ENCODE peak calls at places on chromosomes 11 and 22, in seven cellular contexts. J, D, K, U, G, N and Z are unnamed samples.

GRCh38 chr11:77854838-77855237 is 33.9 kb downstream of the AAMDC start:
- DNase-seq in G (no peak), N (no peak), K (no peak), J (no peak), U (no peak), D (peak), Z (no peak)

GRCh38 chr11:15873501-15873900 is 482.8 kb downstream of the SOX6 start:
- DNase-seq in K (no peak), G (no peak), N (no peak), J (no peak), U (no peak), D (no peak), Z (no peak)

GRCh38 chr11:66335531-66336233 is 552 bp downstream of the RIN1 start:
- DNase-seq in N (no peak), G (peak), K (no peak), D (peak), U (peak), J (peak), Z (peak)

GRCh38 chr11:46064221-46064620 is 57.0 kb downstream of the PHF21A start:
- DNase-seq in U (peak), K (no peak), D (peak), G (peak), J (peak), N (no peak), Z (no peak)

GRCh38 chr22:29106839-29107238 is 34.0 kb downstream of the KREMEN1 start:
- DNase-seq in G (no peak), N (no peak), K (no peak), D (no peak), J (no peak), U (no peak), Z (no peak)

GRCh38 chr22:20128902-20129746 is 2.5 kb upstream of the ZDHHC8 start:
- DNase-seq in J (peak), U (peak), N (no peak), D (peak), G (peak), K (no peak), Z (peak)

GRCh38 chr22:36409911-36410756 is 22.4 kb upstream of the MYH9 start:
- DNase-seq in K (peak), N (peak), J (no peak), D (peak), U (peak), G (peak), Z (peak)

GRCh38 chr22:17578129-17578754 is 14.9 kb downstream of the SLC25A18 start:
- DNase-seq in G (no peak), N (no peak), K (no peak), D (no peak), J (peak), U (peak), Z (no peak)

GRCh38 chr22:22394589-22394988 is 114.0 kb downstream of the ZNF280B start:
- DNase-seq in J (no peak), D (no peak), G (no peak), K (no peak), N (no peak), U (no peak), Z (no peak)

GRCh38 chr11:17293308-17293707 is 16.8 kb downstream of the NUCB2 start:
- DNase-seq in N (no peak), G (no peak), U (no peak), J (peak), D (no peak), K (no peak), Z (no peak)

GRCh38 chr11:84398017-84398626 is 1112.0 kb upstream of the CCDC90B start:
- DNase-seq in U (peak), J (peak), N (no peak), D (peak), G (peak), K (no peak), Z (no peak)

GRCh38 chr11:111308140-111308539 is 9.8 kb downstream of the POU2AF3 start:
- DNase-seq in J (peak), D (no peak), K (no peak), N (no peak), G (no peak), U (no peak), Z (no peak)

GRCh38 chr22:36369004-36369921 is 18.5 kb downstream of the MYH9 start:
- DNase-seq in K (no peak), G (peak), D (peak), J (peak), N (no peak), U (peak), Z (no peak)

GRCh38 chr11:31240340-31240904 is 129.1 kb downstream of the DCDC1 start:
- DNase-seq in N (no peak), D (peak), U (peak), G (peak), J (peak), K (peak), Z (peak)

GRCh38 chr11:118924591-118925585 is 838 bp downstream of the BCL9L start:
- DNase-seq in G (peak), U (peak), N (no peak), D (peak), J (peak), K (no peak), Z (peak)

GRCh38 chr11:112655386-112655785 is 305.8 kb upstream of the NCAM1 start:
- DNase-seq in U (peak), N (no peak), D (peak), J (peak), K (no peak), G (no peak), Z (no peak)

GRCh38 chr22:30426395-30427353 is 1.1 kb downstream of the MTFP1 start:
- DNase-seq in K (peak), U (peak), N (peak), G (peak), D (peak), J (peak), Z (peak)

GRCh38 chr11:70834277-70834940 is 418.0 kb downstream of the SHANK2 start:
- DNase-seq in G (no peak), D (peak), U (no peak), J (peak), N (no peak), K (no peak), Z (peak)

GRCh38 chr22:38850399-38850798 is 6.6 kb upstream of the NPTXR start:
- DNase-seq in D (no peak), K (no peak), U (no peak), G (no peak), J (no peak), N (no peak), Z (no peak)

GRCh38 chr22:36029406-36029755 is 757 bp upstream of the RBFOX2 start:
- DNase-seq in N (no peak), G (peak), U (no peak), K (no peak), D (no peak), J (peak), Z (no peak)

GRCh38 chr11:114876231-114876630 is 197.9 kb downstream of the NXPE2 start:
- DNase-seq in N (no peak), K (no peak), U (no peak), J (no peak), D (no peak), G (no peak), Z (no peak)

GRCh38 chr11:61056566-61056965 is 45.7 kb upstream of the CD5 start:
- DNase-seq in U (no peak), G (no peak), J (no peak), K (no peak), D (peak), N (no peak), Z (no peak)

GRCh38 chr22:32469799-32470212 is 4.8 kb upstream of the FBXO7 start:
- DNase-seq in G (peak), N (no peak), U (peak), K (no peak), J (peak), D (peak), Z (no peak)

GRCh38 chr11:121661796-121662508 is 209.2 kb upstream of the SORL1-AS1 start:
- DNase-seq in G (no peak), K (no peak), D (no peak), N (no peak), U (peak), J (peak), Z (no peak)

GRCh38 chr11:121669422-121669821 is 216.7 kb upstream of the SORL1-AS1 start:
- DNase-seq in G (no peak), D (no peak), U (no peak), K (no peak), J (no peak), N (no peak), Z (no peak)

GRCh38 chr11:121659811-121660210 is 207.0 kb upstream of the SORL1-AS1 start:
- DNase-seq in G (no peak), J (no peak), D (no peak), K (no peak), U (no peak), N (no peak), Z (no peak)

GRCh38 chr11:121665211-121665838 is 212.6 kb upstream of the SORL1-AS1 start:
- DNase-seq in J (no peak), G (no peak), K (no peak), D (no peak), N (no peak), U (no peak), Z (no peak)

DNA sequence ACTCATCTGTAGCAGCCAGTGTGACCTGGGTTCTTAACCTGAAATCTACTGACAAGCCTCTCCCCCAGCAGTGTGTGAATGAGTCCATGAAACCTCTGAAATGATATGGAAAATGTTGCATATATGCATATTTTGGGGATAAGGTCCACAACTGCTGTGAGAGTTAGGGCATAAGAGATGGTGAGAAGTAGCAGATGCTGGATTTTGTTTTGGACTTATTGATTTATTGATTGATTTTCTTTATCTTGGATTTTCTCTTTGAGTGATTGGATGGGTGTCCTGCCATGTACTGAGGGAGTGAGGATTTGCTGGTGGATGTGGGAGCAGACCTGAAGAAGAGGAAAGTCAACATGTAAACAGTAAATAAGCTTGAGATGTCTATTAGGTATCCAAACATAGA is 211.4 kb upstream of the SORL1-AS1 start:
- DNase-seq in U (no peak), D (no peak), J (no peak), G (no peak), K (no peak), N (no peak), Z (no peak)
- H2BK120ac ChIP-seq in U (no peak), D (no peak), J (no peak), G (no peak), K (no peak), N (no peak), Z (no peak)

DNA sequence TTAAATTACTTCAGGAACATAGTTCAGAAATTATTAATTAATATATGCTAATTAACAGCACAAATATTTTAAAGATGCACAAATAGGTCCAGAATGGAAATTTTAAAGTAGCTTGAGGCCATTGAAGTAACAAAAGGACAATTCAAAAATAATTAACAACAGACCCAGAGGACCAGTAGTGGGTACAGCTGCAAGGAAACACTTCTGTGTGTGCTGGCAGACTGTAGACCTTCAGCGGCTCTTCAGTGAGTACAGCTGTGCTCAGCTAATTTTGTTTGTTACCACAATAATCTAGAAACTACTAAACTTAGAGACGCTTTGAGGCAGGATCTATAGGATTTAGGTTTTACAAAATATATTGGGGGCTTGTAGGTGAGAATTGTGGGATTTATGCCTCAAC is 103.8 kb downstream of the GRIA4 start:
- DNase-seq in U (no peak), D (no peak), N (no peak), G (no peak), J (no peak), K (no peak), Z (no peak)
- H3K27ac ChIP-seq in U (no peak), D (no peak), N (no peak), G (no peak), J (no peak), K (no peak), Z (no peak)

GRCh38 chr22:43563571-43563970 is 151.8 kb downstream of the MPPED1 start:
- DNase-seq in U (no peak), G (no peak), N (no peak), K (no peak), J (no peak), D (peak), Z (no peak)

GRCh38 chr22:43561421-43562178 is 149.8 kb downstream of the MPPED1 start:
- DNase-seq in N (no peak), G (no peak), J (no peak), D (peak), K (no peak), U (no peak), Z (peak)

GRCh38 chr22:43555561-43556515 is 144.0 kb downstream of the MPPED1 start:
- DNase-seq in K (no peak), G (no peak), N (no peak), J (no peak), U (no peak), D (no peak), Z (no peak)

GRCh38 chr22:43562843-43563242 is 151.0 kb downstream of the MPPED1 start:
- DNase-seq in D (peak), G (no peak), J (no peak), K (no peak), N (no peak), U (no peak), Z (peak)

DNA sequence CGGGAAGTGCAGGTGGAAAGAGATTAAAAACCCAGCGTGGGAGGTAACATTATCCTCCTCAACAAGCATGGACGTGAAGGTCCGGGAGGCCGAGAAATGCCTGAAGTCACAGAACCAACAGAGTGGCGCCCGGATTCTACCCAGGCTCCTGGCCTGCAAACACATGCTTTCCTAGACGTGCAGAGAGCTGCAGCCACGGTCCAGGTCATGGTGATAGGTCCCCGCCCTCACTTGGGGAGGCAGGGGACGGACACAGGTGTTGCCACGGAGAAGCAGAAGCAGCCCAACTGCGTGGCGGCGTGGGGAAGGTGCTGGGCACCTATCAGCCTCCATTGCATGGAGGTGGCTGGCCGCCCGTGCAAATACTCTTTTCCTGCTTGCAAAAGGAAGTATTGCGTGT is 148.8 kb downstream of the MPPED1 start:
- DNase-seq in G (no peak), J (no peak), U (no peak), N (no peak), D (no peak), K (no peak), Z (peak)
- H2BK120ac ChIP-seq in G (no peak), J (no peak), U (no peak), N (no peak), D (no peak), K (no peak), Z (no peak)

DNA sequence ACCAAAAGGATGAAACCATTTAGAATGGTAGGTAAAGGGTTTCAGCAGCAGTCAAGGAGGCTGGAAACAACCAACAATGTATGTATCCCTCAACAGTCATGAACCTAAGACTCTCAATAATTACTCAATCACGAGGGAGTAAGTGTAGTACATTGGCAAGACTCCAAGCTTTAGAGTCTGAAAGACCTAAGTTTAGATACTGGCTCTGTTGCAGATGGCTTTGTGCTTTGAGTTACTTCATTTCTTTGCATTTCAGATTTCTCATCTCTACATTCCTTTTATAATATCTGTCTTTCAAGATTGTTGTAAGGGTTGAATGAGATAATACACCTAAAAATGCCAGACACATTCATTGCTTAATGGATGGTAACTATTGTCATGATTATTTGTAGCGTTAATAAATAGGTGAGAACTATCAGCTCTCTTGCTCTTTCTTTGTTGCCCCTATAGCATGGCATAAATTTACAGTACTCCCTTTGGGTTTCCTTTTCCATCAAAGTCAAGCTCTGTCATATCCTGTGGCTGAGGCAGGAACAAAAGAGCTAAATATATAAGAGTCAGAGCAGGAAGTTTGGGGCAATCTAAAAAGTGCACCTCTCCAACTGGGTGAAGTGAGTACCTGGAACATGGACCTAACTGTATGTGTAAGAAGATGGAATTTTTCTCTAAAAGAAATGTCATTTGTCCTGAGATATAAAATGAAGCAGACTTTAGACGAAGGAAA is 228.2 kb upstream of the ZC3H12C start:
- DNase-seq in D (no peak), J (peak), N (no peak), K (no peak), G (peak), U (peak), Z (no peak)
- H3K27ac ChIP-seq in D (peak), J (no peak), N (no peak), K (no peak), G (peak), U (no peak), Z (no peak)

GRCh38 chr11:18733202-18733601 is 7.2 kb upstream of the IGSF22 start:
- DNase-seq in U (no peak), N (no peak), D (no peak), J (no peak), G (no peak), K (no peak), Z (no peak)
- H2BK120ac ChIP-seq in U (no peak), N (no peak), D (no peak), J (no peak), G (no peak), K (no peak), Z (no peak)

DNA sequence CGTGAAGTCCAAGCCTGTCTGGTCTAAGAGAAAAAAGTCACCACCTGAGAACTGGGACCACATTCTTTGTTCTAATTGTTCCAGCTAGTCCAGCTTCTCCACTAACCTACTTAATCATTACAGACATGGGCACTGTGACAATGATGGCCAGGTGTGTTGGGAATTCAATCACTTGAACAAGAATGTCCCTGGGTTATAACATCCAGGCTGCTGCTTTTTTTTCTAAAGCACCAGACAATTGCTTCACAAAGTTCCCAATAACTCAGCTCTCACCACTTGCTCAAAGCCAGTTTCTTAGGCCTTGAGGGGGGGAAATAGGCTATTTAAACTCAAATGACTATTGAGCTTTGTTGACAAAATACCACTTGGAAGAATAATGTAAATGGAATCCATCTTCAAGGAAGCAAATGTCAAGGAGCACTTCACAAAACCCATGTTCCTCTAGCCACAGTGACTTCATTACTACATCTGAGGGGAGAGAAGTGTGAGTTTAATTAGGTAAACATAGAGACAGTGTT is 80.3 kb downstream of the ME3 start:
- DNase-seq in K (no peak), D (peak), G (peak), J (peak), U (peak), N (no peak), Z (no peak)
- H3K27ac ChIP-seq in K (peak), D (peak), G (peak), J (no peak), U (peak), N (no peak), Z (no peak)

GRCh38 chr22:24541681-24542515 is 13.0 kb downstream of the GUCD1 start:
- DNase-seq in G (no peak), J (no peak), D (no peak), N (no peak), K (no peak), U (no peak), Z (no peak)

GRCh38 chr22:24535348-24535747 is 19.6 kb downstream of the GUCD1 start:
- DNase-seq in G (no peak), K (no peak), D (no peak), N (no peak), J (no peak), U (no peak), Z (no peak)

GRCh38 chr22:24532075-24532474 is 22.9 kb downstream of the GUCD1 start:
- DNase-seq in D (no peak), U (no peak), N (no peak), G (no peak), K (no peak), J (no peak), Z (no peak)

GRCh38 chr22:24540470-24540869 is 14.5 kb downstream of the GUCD1 start:
- DNase-seq in U (no peak), G (no peak), N (no peak), D (no peak), K (no peak), J (no peak), Z (no peak)

GRCh38 chr22:24536089-24536488 is 18.8 kb downstream of the GUCD1 start:
- DNase-seq in D (no peak), G (no peak), U (no peak), N (no peak), J (no peak), K (no peak), Z (no peak)
- H2BK120ac ChIP-seq in D (no peak), G (no peak), U (no peak), N (no peak), J (no peak), K (no peak), Z (no peak)

DNA sequence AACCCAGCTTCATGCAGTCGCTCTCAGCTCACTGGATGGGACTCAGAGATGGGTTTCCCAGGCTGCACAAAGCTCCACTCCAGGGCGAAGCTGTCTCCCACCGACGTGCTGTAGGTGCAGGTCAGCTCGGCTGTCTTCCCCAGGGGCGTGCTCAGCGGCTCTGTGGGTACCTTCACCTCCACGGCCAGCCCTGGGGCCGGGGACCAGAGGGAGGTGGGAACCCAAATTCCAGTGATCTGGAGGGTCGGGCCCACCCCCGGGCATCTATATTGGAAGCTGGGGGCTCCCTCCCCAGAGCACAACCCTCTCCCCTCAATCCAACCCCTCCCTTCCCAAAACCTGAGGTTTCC is 689 bp downstream of the VSIG2 start:
- DNase-seq in D (no peak), J (no peak), K (no peak), U (no peak), G (no peak), N (no peak), Z (peak)
- H3K27ac ChIP-seq in D (no peak), J (no peak), K (no peak), U (no peak), G (no peak), N (no peak), Z (no peak)